ENCODE peak calls at places on chromosomes 6 and 20, in seven cellular contexts. O, Y, P, A, F, Z and B are unnamed samples.

GRCh38 chr20:561437-562231 is 18.0 kb upstream of the CSNK2A1 start:
- DNase-seq in P (no peak), F (peak; percentile 56), A (no peak), O (peak; percentile 85), Z (peak; percentile 68), Y (no peak), B (no peak)

GRCh38 chr20:10784337-10785183 is 110.8 kb upstream of the JAG1 start:
- DNase-seq in F (no peak), O (no peak), A (no peak), P (no peak), Z (no peak), Y (no peak), B (no peak)

GRCh38 chr20:39039261-39039660 is 77.1 kb downstream of the DHX35 start:
- DNase-seq in Z (no peak), O (no peak), F (no peak), P (no peak), Y (no peak), A (no peak), B (no peak)

GRCh38 chr6:3697609-3698008 is 53.9 kb downstream of the PXDC1 start:
- DNase-seq in Y (no peak), F (peak; percentile 84), O (no peak), Z (peak; percentile 77), A (no peak), P (no peak), B (no peak)

GRCh38 chr6:110944681-110945151 is 13.8 kb upstream of the GTF3C6 start:
- DNase-seq in Y (no peak), Z (no peak), O (no peak), P (no peak), F (peak; percentile 81), A (no peak), B (no peak)

GRCh38 chr20:56924976-56925695 is 296.0 kb downstream of the TFAP2C start:
- DNase-seq in F (no peak), P (no peak), A (no peak), Z (no peak), Y (no peak), O (no peak), B (no peak)

GRCh38 chr6:160973311-160973710 is 18.3 kb upstream of the MAP3K4 start:
- DNase-seq in O (no peak), F (peak; percentile 78), Z (no peak), A (no peak), P (no peak), Y (peak; percentile 32), B (no peak)

GRCh38 chr6:148231572-148231971 is 111.1 kb upstream of the SASH1 start:
- DNase-seq in Y (no peak), F (peak; percentile 81), P (no peak), A (no peak), O (no peak), Z (no peak), B (no peak)

GRCh38 chr6:31293343-31293742 is 21.5 kb upstream of the HLA-C start:
- DNase-seq in Y (no peak), A (no peak), Z (no peak), P (no peak), O (no peak), F (peak; percentile 15), B (no peak)

GRCh38 chr6:158026054-158026900 is 44.6 kb downstream of the SYNJ2 start:
- DNase-seq in F (peak; percentile 96), O (peak; percentile 86), P (peak; percentile 90), Y (peak; percentile 96), A (peak; percentile 23), Z (peak; percentile 95), B (peak; percentile 98)

GRCh38 chr6:6346427-6346826 is 26.0 kb upstream of the F13A1 start:
- DNase-seq in A (no peak), O (no peak), Y (no peak), Z (no peak), F (no peak), P (no peak), B (no peak)

GRCh38 chr20:38133680-38134426 is 31.2 kb downstream of the TGM2 start:
- DNase-seq in O (no peak), P (no peak), Y (no peak), F (no peak), A (no peak), Z (no peak), B (no peak)

GRCh38 chr6:134358320-134358719 is 40.4 kb upstream of the SGK1 start:
- DNase-seq in A (no peak), Z (no peak), P (no peak), Y (no peak), F (peak; percentile 82), O (no peak), B (no peak)

GRCh38 chr6:57173886-57174510 is 1.9 kb downstream of the BAG2 start:
- DNase-seq in A (no peak), Z (no peak), Y (peak; percentile 58), F (peak; percentile 48), P (no peak), O (no peak), B (no peak)

GRCh38 chr20:57620274-57620990 is at the start of gene ZBP1:
- DNase-seq in A (no peak), Y (no peak), P (peak; percentile 68), F (no peak), Z (peak; percentile 62), O (no peak), B (no peak)

GRCh38 chr6:20778460-20778859 is 244.2 kb downstream of the CDKAL1 start:
- DNase-seq in P (no peak), Z (no peak), F (no peak), A (no peak), Y (no peak), O (no peak), B (no peak)

GRCh38 chr6:159961523-159961922 is 7.4 kb upstream of the IGF2R start:
- DNase-seq in A (no peak), P (no peak), O (no peak), Y (no peak), F (no peak), Z (no peak), B (no peak)

GRCh38 chr6:147212618-147213017 is 8.4 kb downstream of the STXBP5 start:
- DNase-seq in A (no peak), Y (no peak), F (no peak), O (no peak), Z (no peak), P (no peak), B (no peak)

GRCh38 chr20:35341366-35342028 is 49.3 kb upstream of the FAM83C start:
- DNase-seq in Z (no peak), A (no peak), Y (no peak), F (no peak), P (no peak), O (no peak), B (no peak)

GRCh38 chr20:53654932-53655674 is 61.5 kb upstream of the ZNF217 start:
- DNase-seq in F (no peak), O (peak; percentile 35), Y (no peak), A (no peak), Z (peak; percentile 67), P (no peak), B (no peak)

GRCh38 chr20:53939554-53940355 is 130.6 kb downstream of the BCAS1 start:
- DNase-seq in Y (peak; percentile 92), F (peak; percentile 90), O (peak; percentile 92), A (peak; percentile 53), Z (peak; percentile 94), P (peak; percentile 84), B (peak; percentile 92)

GRCh38 chr6:12545141-12545540 is 171.4 kb upstream of the PHACTR1 start:
- DNase-seq in P (no peak), Z (no peak), A (no peak), Y (no peak), O (no peak), F (no peak), B (no peak)

GRCh38 chr6:12543953-12544352 is 172.6 kb upstream of the PHACTR1 start:
- DNase-seq in F (no peak), Y (no peak), P (no peak), Z (no peak), A (no peak), O (no peak), B (no peak)

GRCh38 chr6:12546659-12546987 is 169.9 kb upstream of the PHACTR1 start:
- DNase-seq in P (no peak), A (no peak), F (no peak), Y (no peak), Z (no peak), O (no peak), B (no peak)

GRCh38 chr6:12548526-12548925 is 168.0 kb upstream of the PHACTR1 start:
- DNase-seq in O (no peak), P (no peak), Y (no peak), Z (no peak), A (no peak), F (peak; percentile 63), B (no peak)

DNA sequence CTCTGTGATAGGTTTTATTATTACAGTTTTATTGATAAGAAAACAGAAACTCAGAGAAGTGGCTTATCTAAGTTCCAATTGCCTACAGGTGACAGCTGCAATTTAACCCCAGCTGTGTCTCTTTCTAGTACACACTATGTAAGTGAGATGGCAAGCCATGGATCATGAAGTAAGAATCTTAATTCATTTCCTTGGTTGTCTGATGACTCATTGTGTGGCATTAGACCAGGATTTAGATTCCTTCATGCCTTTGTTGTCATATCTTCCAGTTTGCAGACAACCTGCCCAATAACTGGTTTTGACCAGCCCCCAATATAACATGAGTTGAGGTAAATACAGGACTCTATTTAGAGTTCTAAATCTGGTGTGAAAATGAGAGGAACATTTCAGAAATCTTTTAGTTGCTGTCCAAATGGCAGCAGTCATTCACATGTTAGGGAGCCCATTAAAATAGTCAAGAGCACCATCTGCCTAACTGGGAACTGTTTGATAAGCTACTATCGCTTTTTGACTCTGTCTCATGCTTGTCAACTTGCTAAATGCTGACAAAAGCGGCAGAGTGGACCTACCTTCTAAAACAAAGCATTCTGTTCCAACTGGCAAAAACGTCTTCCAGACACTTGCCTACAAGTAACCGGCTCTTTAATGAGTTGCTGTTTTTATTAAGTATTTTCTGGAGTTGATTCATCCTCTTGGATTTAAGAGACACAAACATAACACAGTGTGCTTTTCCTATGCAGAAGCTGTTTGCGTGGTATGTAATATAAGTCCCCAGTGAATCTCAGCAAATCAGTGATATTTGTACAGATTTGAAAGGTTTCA is 170.5 kb upstream of the PHACTR1 start:
- DNase-seq in A (no peak), Z (no peak), P (no peak), F (peak; percentile 71), Y (no peak), O (no peak), B (no peak)
- H3K4me3 ChIP-seq in A (no peak overlapping the region), Z (no peak overlapping the region), P (no peak overlapping the region), F (no peak overlapping the region), Y (no peak overlapping the region), O (no peak overlapping the region), B (no peak overlapping the region)

DNA sequence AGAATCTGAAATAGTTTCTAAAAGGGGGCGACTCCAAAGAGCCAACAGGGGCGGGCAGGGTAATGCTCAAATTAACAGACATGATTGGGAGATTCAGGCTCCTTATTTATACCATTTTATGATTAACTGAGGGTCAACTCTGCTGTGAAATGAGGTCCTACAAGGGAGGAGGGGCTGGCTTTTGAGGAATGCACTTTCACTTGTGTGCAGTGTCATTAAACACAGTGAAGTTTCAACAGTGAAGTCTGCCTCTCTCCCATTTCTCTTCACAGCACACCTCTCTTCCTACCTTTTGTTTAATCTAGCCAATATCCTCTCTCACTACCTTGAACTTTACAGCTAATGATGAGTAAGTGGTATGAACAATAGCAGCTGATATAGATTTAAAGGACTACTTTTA is 557.3 kb upstream of the CITED2 start:
- DNase-seq in A (no peak), Z (no peak), P (no peak), F (no peak), O (no peak), Y (no peak), B (no peak)
- H3K27ac ChIP-seq in A (no peak overlapping the region), Z (no peak overlapping the region), P (no peak overlapping the region), F (no peak overlapping the region), O (no peak overlapping the region), Y (no peak overlapping the region), B (no peak overlapping the region)

GRCh38 chr6:30127238-30128093 is 8.5 kb upstream of the TRIM40 start:
- DNase-seq in O (no peak), Y (no peak), Z (no peak), A (no peak), F (no peak), P (no peak), B (no peak)
- H3K4me3 ChIP-seq in O (no peak overlapping the region), Y (no peak overlapping the region), Z (no peak overlapping the region), A (peak overlapping the region; percentile 37), F (no peak overlapping the region), P (peak overlapping the region; percentile 12), B (no peak overlapping the region)

GRCh38 chr6:63492476-63492875 is 79.8 kb upstream of the LOC128125822 start:
- DNase-seq in Z (no peak), P (no peak), Y (no peak), F (no peak), O (peak; percentile 31), A (no peak), B (no peak)
- H3K27ac ChIP-seq in Z (no peak overlapping the region), P (no peak overlapping the region), Y (no peak overlapping the region), F (no peak overlapping the region), O (peak overlapping the region; percentile 1), A (no peak overlapping the region), B (no peak overlapping the region)